ENCODE peak calls at places on chromosomes 16 and 17, in five cellular contexts. U is NCI-H2081, G is K562, A is cardiac fibroblast, C is neural progenitor cell. Q is an unnamed sample.

GRCh38 chr17:68564415-68565111 is 36.6 kb downstream of the FAM20A start:
- DNase-seq in U (no peak), G (no peak), A (no peak), C (no peak), Q (no peak)

GRCh38 chr17:57622886-57623433 is 122.1 kb downstream of the CCDC182 start:
- DNase-seq in U (no peak), G (no peak), A (peak), C (no peak), Q (no peak)

GRCh38 chr17:3534881-3535252 is 22.7 kb downstream of the TRPV3 start:
- DNase-seq in U (no peak), G (no peak), A (peak), C (peak), Q (no peak)

GRCh38 chr16:11079657-11080187 is 135.4 kb downstream of the CLEC16A start:
- DNase-seq in U (no peak), G (no peak), A (peak), C (no peak), Q (no peak)

GRCh38 chr17:9564104-9564503 is 11.5 kb downstream of the STX8 start:
- DNase-seq in U (no peak), G (no peak), A (no peak), C (no peak), Q (no peak)

GRCh38 chr17:78608122-78608803 is 31.1 kb upstream of the DNAH17 start:
- DNase-seq in U (no peak), G (no peak), A (no peak), C (no peak), Q (no peak)

GRCh38 chr17:2977157-2977556 is 86.2 kb downstream of the OR1D5 start:
- DNase-seq in U (no peak), G (no peak), A (peak), C (no peak), Q (no peak)

GRCh38 chr17:43351686-43352085 is 47.1 kb upstream of the ARL4D start:
- DNase-seq in U (no peak), G (no peak), A (no peak), C (no peak), Q (no peak)

GRCh38 chr17:72691017-72691416 is 401.5 kb downstream of the SLC39A11 start:
- DNase-seq in U (no peak), G (no peak), A (no peak), C (no peak), Q (no peak)

GRCh38 chr17:32870969-32871368 is 6.0 kb downstream of the MYO1D start:
- DNase-seq in U (no peak), G (no peak), A (peak), C (no peak), Q (no peak)

GRCh38 chr16:28067604-28068382 is 4.3 kb upstream of the GSG1L start:
- DNase-seq in U (no peak), G (no peak), A (peak), C (no peak), Q (no peak)

GRCh38 chr17:545156-545555 is 169.5 kb downstream of the VPS53 start:
- DNase-seq in U (no peak), G (no peak), A (no peak), C (peak), Q (no peak)